ENCODE peak calls at places on chromosomes 4 and X, in six cellular contexts. T is activated CD4-positive, alpha-beta T cell treated with anti-CD3 and anti-CD28 coated beads, Interleukin-2, amount 50 U/mL, for 24 hours; N is heart left ventricle; S is HT1080; L is H9; C is activated naive CD4-positive, alpha-beta T cell treated with Interleukin-2 at 50 U/mL for 16 hours. X is an unnamed sample.

GRCh38 chrX:153966841-153967535 is 4.6 kb downstream of the HCFC1 start:
- DNase-seq in T (no peak), N (no peak), S (no peak), L (no peak), C (peak), X (no peak)

GRCh38 chr4:4752025-4752424 is 107.4 kb upstream of the MSX1 start:
- DNase-seq in T (no peak), N (no peak), S (no peak), L (no peak), C (no peak), X (no peak)

GRCh38 chr4:40990202-40990898 is 224.0 kb downstream of the APBB2 start:
- DNase-seq in T (no peak), N (no peak), S (peak), L (no peak), C (no peak), X (no peak)

GRCh38 chr4:132056466-132056865 is 1092.6 kb upstream of the PCDH10 start:
- DNase-seq in T (no peak), N (no peak), S (no peak), L (no peak), C (no peak), X (no peak)

GRCh38 chrX:153411255-153411987 is at the start of gene ZFP92:
- DNase-seq in T (peak), N (peak), S (no peak), L (no peak), C (peak), X (no peak)

GRCh38 chr4:6963139-6963611 is 53.5 kb downstream of the TBC1D14 start:
- DNase-seq in T (no peak), N (no peak), S (no peak), L (no peak), C (no peak), X (no peak)

GRCh38 chr4:84681488-84682274 is 98.8 kb downstream of the CDS1 start:
- DNase-seq in T (no peak), N (no peak), S (peak), L (no peak), C (no peak), X (no peak)

GRCh38 chrX:112470551-112470950 is 209.2 kb downstream of the LHFPL1 start:
- DNase-seq in T (no peak), N (no peak), S (no peak), L (no peak), C (no peak), X (no peak)

GRCh38 chr4:20646287-20646686 is 54.0 kb upstream of the PACRGL start:
- DNase-seq in T (no peak), N (no peak), S (no peak), L (no peak), C (no peak), X (no peak)

GRCh38 chr4:110663738-110664444 is 41.0 kb upstream of the PITX2 start:
- DNase-seq in T (no peak), N (no peak), S (peak), L (no peak), C (no peak), X (no peak)

GRCh38 chr4:89836897-89837384 is at the start of gene SNCA:
- DNase-seq in T (no peak), N (peak), S (no peak), L (peak), C (peak), X (peak)

GRCh38 chr4:42515156-42515884 is 118.0 kb downstream of the SHISA3 start:
- DNase-seq in T (no peak), N (no peak), S (no peak), L (no peak), C (no peak), X (peak)

GRCh38 chr4:169337510-169337909 is 66.8 kb upstream of the SH3RF1 start:
- DNase-seq in T (no peak), N (no peak), S (peak), L (no peak), C (no peak), X (no peak)

GRCh38 chr4:24772952-24773351 is 22.4 kb upstream of the SOD3 start:
- DNase-seq in T (no peak), N (no peak), S (no peak), L (no peak), C (no peak), X (no peak)